ENCODE peak calls at places on chromosomes 13 and 19, in four cellular contexts. T, C, I and D are unnamed samples.

GRCh38 chr13:46154136-46154854 is 27.7 kb downstream of the LCP1 start:
- DNase-seq in T (no peak), C (no peak), I (no peak), D (no peak)

GRCh38 chr13:86729206-86729605 is 930.0 kb upstream of the SLITRK6 start:
- DNase-seq in T (no peak), C (no peak), I (no peak), D (no peak)

GRCh38 chr13:47215741-47216140 is 318.9 kb upstream of the HTR2A start:
- DNase-seq in T (peak; percentile 96), C (peak; percentile 38), I (no peak), D (peak; percentile 70)

GRCh38 chr13:75399168-75399878 is 82.6 kb downstream of the TBC1D4 start:
- DNase-seq in T (peak; percentile 93), C (no peak), I (no peak), D (no peak)

GRCh38 chr19:7897289-7897688 is 6.4 kb upstream of the MAP2K7 start:
- DNase-seq in T (no peak), C (no peak), I (no peak), D (no peak)

GRCh38 chr13:43377955-43378354 is 354.6 kb downstream of the DNAJC15 start:
- DNase-seq in T (peak; percentile 90), C (no peak), I (no peak), D (peak; percentile 70)

GRCh38 chr13:109396266-109396665 is 390.1 kb downstream of the IRS2 start:
- DNase-seq in T (no peak), C (no peak), I (no peak), D (no peak)

GRCh38 chr19:34687348-34687747 is 9.9 kb downstream of the ZNF302 start:
- DNase-seq in T (no peak), C (no peak), I (no peak), D (no peak)

GRCh38 chr13:22200469-22200868 is 529.6 kb downstream of the FGF9 start:
- DNase-seq in T (no peak), C (no peak), I (no peak), D (no peak)

GRCh38 chr19:43957891-43958290 is 6.9 kb downstream of the ZNF221 start:
- DNase-seq in T (peak; percentile 68), C (no peak), I (peak; percentile 9), D (peak; percentile 85)

GRCh38 chr19:39407644-39408391 is 1.2 kb downstream of the ZFP36 start:
- DNase-seq in T (no peak), C (no peak), I (peak; percentile 58), D (peak; percentile 64)

GRCh38 chr19:39407394-39407643 is 672 bp downstream of the ZFP36 start:
- DNase-seq in T (no peak), C (no peak), I (no peak), D (no peak)

GRCh38 chr19:39405261-39405912 is 1.3 kb upstream of the ZFP36 start:
- DNase-seq in T (no peak), C (no peak), I (no peak), D (peak; percentile 30)

GRCh38 chr19:39405930-39406655 is 554 bp upstream of the ZFP36 start:
- DNase-seq in T (no peak), C (peak; percentile 66), I (no peak), D (peak; percentile 67)

GRCh38 chr19:39406656-39407393 is at the start of gene ZFP36:
- DNase-seq in T (peak; percentile 67), C (peak; percentile 76), I (peak; percentile 94), D (peak; percentile 90)
- TF ChIP-seq EZH2 in T (no peak), C (no peak), I (no peak), D (no peak)

GRCh38 chr19:45400192-45400591 is 4.7 kb downstream of the PPP1R13L start:
- DNase-seq in T (no peak), C (no peak), I (peak; percentile 2), D (no peak)

GRCh38 chr19:45396389-45397260 is 8.2 kb downstream of the PPP1R13L start:
- DNase-seq in T (no peak), C (no peak), I (no peak), D (no peak)

GRCh38 chr19:45391871-45392665 is 12.8 kb downstream of the PPP1R13L start:
- DNase-seq in T (no peak), C (no peak), I (no peak), D (no peak)

GRCh38 chr19:45391346-45391745 is 13.5 kb downstream of the PPP1R13L start:
- DNase-seq in T (no peak), C (peak; percentile 49), I (no peak), D (peak; percentile 28)

DNA sequence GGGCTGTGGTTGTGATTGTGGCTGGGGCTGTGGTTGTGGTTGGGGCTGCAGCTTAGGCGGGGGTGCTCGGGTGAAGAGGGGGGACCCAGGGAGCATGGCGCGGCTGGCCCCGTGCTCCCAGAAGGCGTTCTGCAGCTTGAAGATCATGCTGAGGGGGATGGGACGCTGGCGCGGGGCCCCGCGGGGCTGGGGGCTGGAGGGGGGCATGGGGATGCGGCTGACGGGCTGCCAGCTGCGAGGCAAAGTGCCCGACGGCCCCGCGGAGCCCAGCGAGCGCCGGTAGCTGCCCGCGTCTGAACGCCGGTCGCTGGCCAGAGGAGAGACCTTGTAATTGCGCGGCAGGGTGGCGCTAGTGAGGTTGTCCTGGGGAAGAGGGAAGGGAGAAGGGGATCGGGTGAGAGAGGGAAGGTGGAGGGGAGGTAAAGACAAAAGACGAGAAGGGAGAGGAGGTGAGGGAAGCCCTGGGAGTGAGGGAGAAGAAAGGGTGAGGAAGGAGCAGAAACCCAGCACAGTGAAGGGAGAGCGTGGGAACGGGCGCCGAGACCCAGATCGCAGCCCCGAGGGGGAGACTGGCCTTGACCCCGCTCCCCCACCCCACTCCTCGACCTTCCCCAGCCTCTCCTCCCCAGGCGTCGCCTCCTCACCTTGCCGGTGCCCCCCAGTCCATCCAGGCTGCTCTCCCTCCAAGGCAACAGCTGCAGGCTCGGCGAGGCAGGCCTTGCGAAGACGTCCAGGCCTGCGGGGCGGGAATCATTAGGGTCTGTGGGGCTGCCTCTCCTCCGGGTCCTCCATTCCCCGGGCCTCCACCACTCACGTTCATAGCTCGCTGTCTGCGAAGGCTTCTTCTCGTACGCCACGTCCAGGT is 9.1 kb downstream of the PPP1R13L start:
- DNase-seq in T (no peak), C (no peak), I (no peak), D (no peak)
- TF ChIP-seq EZH2 in T (no peak), C (no peak), I (no peak), D (no peak)

GRCh38 chr19:29530549-29531457 is 5.0 kb downstream of the VSTM2B start:
- DNase-seq in T (no peak), C (no peak), I (no peak), D (no peak)

GRCh38 chr19:29528350-29528945 is 2.7 kb downstream of the VSTM2B start:
- DNase-seq in T (peak; percentile 60), C (peak; percentile 78), I (peak; percentile 88), D (peak; percentile 85)

GRCh38 chr19:29528946-29529645 is 3.3 kb downstream of the VSTM2B start:
- DNase-seq in T (no peak), C (no peak), I (peak; percentile 51), D (peak; percentile 15)

GRCh38 chr19:29531458-29532025 is 5.7 kb downstream of the VSTM2B start:
- DNase-seq in T (no peak), C (no peak), I (no peak), D (no peak)

DNA sequence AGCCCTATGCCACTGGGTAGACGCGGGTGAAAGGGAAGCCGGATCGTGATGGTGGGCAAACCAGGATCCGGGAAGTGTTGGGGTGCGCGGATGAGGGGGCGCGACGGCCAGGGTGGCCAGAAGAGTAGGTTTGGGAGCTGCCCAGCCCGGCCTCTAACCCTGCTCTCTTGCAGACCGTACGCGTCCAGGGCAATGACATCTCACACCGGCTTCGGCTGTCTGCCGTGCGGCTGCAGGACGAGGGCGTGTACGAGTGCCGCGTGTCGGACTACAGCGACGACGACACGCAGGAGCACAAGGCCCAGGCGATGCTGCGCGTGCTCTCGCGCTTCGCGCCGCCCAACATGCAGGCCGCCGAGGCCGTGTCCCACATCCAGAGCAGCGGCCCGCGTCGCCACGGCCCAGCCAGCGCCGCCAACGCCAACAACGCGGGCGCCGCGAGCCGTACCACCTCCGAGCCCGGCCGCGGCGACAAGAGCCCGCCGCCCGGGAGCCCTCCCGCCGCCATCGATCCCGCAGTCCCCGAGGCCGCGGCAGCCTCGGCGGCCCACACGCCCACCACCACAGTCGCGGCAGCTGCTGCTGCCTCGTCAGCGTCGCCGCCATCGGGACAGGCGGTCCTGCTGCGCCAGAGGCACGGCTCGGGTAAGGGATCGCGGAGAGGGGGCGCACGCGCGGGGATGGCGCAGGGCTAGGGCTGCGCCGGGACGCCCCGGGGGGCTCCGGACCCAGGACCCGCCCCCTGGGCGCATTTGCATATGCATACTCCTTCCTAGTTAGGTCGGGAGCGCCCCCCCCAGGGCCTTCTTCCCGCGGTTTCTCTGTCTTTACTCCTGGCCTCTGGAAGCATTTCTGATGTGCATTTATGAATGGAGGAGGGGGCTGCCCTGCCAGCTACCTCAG is 4.1 kb downstream of the VSTM2B start:
- DNase-seq in T (no peak), C (no peak), I (peak; percentile 32), D (peak; percentile 21)
- TF ChIP-seq EZH2 in T (no peak), C (no peak), I (peak; percentile 57), D (peak; percentile 44)

DNA sequence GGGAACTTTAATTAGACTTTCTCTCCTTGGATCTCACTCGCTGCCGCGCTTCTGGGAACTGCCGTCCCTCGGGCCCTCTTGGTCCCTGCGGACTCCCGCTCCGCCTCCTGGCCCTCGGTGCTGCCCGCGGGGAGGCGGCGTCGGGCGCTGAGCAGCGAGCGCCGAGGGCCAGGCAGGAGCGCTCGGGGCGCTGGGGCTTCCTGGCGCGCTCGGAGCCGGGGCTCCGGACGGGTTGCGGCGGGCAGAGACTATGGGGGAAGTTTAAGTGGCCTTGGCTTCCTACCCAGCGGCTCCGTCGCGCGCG is 704 bp downstream of the CHST8 start:
- DNase-seq in T (peak; percentile 8), C (no peak), I (no peak), D (peak; percentile 34)
- TF ChIP-seq EZH2 in T (no peak), C (no peak), I (peak; percentile 94), D (no peak)

GRCh38 chr13:49219647-49220034 is 497 bp upstream of the MLNR start:
- DNase-seq in T (no peak), C (no peak), I (no peak), D (no peak)

GRCh38 chr13:49216334-49216733 is 3.8 kb upstream of the MLNR start:
- DNase-seq in T (no peak), C (no peak), I (no peak), D (no peak)

GRCh38 chr13:49220856-49221614 is 897 bp downstream of the MLNR start:
- DNase-seq in T (peak; percentile 16), C (no peak), I (no peak), D (peak; percentile 53)

GRCh38 chr13:49220035-49220855 is at the start of gene MLNR:
- DNase-seq in T (peak; percentile 40), C (peak; percentile 56), I (peak; percentile 46), D (peak; percentile 52)

GRCh38 chr13:49218493-49219051 is 1.6 kb upstream of the MLNR start:
- DNase-seq in T (peak; percentile 27), C (no peak), I (no peak), D (peak; percentile 36)
- TF ChIP-seq EZH2 in T (no peak), C (no peak), I (peak; percentile 34), D (peak; percentile 64)

GRCh38 chr13:49217962-49218492 is 2.1 kb upstream of the MLNR start:
- DNase-seq in T (no peak), C (no peak), I (no peak), D (no peak)
- TF ChIP-seq EZH2 in T (no peak), C (no peak), I (no peak), D (no peak)

DNA sequence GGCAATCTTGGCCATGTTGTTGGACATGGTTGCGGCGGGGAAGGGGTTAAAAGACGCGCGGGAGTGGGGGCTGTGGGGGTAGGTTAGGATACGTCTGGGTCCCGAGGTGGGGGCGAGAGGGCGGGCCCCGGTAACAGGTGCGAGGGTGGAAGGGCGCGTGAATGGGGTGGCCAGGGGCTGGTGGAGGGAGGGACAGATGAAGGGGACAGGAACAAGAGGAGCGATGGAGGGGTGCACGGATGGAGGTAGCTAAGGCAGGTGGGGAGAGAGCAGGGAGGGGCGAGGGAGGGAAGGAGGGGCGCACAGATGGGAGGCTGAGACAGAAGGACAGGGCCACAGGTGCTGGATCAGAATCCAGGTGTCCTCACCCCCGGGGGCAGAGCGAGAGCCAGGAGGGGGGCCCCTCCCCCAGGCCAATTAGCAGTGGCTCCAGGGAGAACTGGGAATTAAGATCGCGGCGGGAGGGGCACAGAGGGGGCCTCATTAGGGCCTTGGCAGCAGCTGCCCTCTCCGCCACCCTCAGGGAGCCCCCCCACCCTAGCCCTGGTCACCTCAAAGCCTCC is 1.3 kb downstream of the GNG8 start:
- DNase-seq in T (no peak), C (no peak), I (peak; percentile 14), D (no peak)
- TF ChIP-seq EZH2 in T (no peak), C (no peak), I (no peak), D (no peak)